ENCODE peak calls at places on chromosome 10, in eight cellular contexts. P is hepatocyte; H is foreskin fibroblast; A is ureter; T is A673; Z is aorta; K is naive thymus-derived CD4-positive, alpha-beta T cell; L is sigmoid colon. B is an unnamed sample.

GRCh38 chr10:71623098-71623985 is 96.2 kb downstream of the C10orf105 start:
- DNase-seq in K (no peak), Z (no peak), H (peak; percentile 66), T (peak; percentile 23), P (peak; percentile 71), L (no peak), A (no peak), B (no peak)

GRCh38 chr10:123997013-123997412 is 96.4 kb downstream of the CHST15 start:
- DNase-seq in P (no peak), H (no peak), A (no peak), Z (no peak), L (no peak), K (no peak), T (no peak), B (no peak)

GRCh38 chr10:69961168-69961863 is 91.3 kb upstream of the MACROH2A2 start:
- DNase-seq in P (peak; percentile 23), Z (no peak), L (no peak), H (no peak), T (no peak), K (no peak), A (peak; percentile 32), B (no peak)

GRCh38 chr10:111128331-111129167 is 51.7 kb downstream of the ADRA2A start:
- DNase-seq in K (no peak), P (peak; percentile 48), L (no peak), Z (peak; percentile 63), A (peak; percentile 59), H (no peak), T (peak; percentile 77), B (no peak)

GRCh38 chr10:93816123-93816747 is 58.5 kb downstream of the LGI1 start:
- DNase-seq in T (peak; percentile 83), A (peak; percentile 73), L (peak; percentile 78), P (peak; percentile 83), H (peak; percentile 91), Z (peak; percentile 72), K (peak; percentile 4), B (peak; percentile 46)

GRCh38 chr10:93875032-93875358 is 18.8 kb upstream of the SLC35G1 start:
- DNase-seq in L (no peak), P (no peak), Z (no peak), K (no peak), T (no peak), A (no peak), H (no peak), B (no peak)

GRCh38 chr10:124071141-124071540 is 22.3 kb downstream of the CHST15 start:
- DNase-seq in K (no peak), P (no peak), T (no peak), L (no peak), A (no peak), H (no peak), Z (no peak), B (no peak)

GRCh38 chr10:91587710-91588638 is 44.9 kb downstream of the PPP1R3C start:
- DNase-seq in T (peak; percentile 80), Z (no peak), P (peak; percentile 42), A (no peak), H (peak; percentile 84), L (no peak), K (no peak), B (no peak)

GRCh38 chr10:48612241-48612943 is 7.5 kb upstream of the ARHGAP22 start:
- DNase-seq in K (no peak), T (no peak), P (no peak), Z (no peak), H (peak; percentile 76), A (no peak), L (no peak), B (no peak)

B was measured in B cell.